ENCODE peak calls at places on chromosomes 3 and 15, in eight cellular contexts. E is heart left ventricle, Q is neural progenitor cell, Z is GM12864, J is fibroblast of the aortic adventitia, L is A549, R is glutamatergic neuron, U is suprapubic skin. Y is an unnamed sample.

GRCh38 chr3:190338717-190339116 is 16.5 kb upstream of the CLDN1 start:
- DNase-seq in L (no peak), Q (no peak), J (peak), R (no peak), U (no peak), Z (no peak), E (no peak), Y (no peak)

GRCh38 chr3:54321515-54321914 is 199.2 kb downstream of the CACNA2D3 start:
- DNase-seq in Q (peak), Z (no peak), E (no peak), L (no peak), U (no peak), J (no peak), R (no peak), Y (no peak)

GRCh38 chr3:34878488-34878887 is 760.8 kb upstream of the ARPP21 start:
- DNase-seq in J (no peak), E (no peak), U (no peak), L (no peak), Q (no peak), Z (no peak), R (no peak), Y (no peak)

GRCh38 chr3:156594229-156594683 is 39.3 kb upstream of the SSR3 start:
- DNase-seq in E (no peak), Z (no peak), U (no peak), L (no peak), Q (no peak), R (no peak), J (peak), Y (no peak)

GRCh38 chr15:52466134-52466701 is 62.5 kb downstream of the MYO5A start:
- DNase-seq in U (no peak), Q (peak), Z (peak), J (no peak), R (no peak), L (no peak), E (peak), Y (no peak)

GRCh38 chr15:68382286-68383007 is 49.5 kb downstream of the ITGA11 start:
- DNase-seq in L (no peak), Q (no peak), R (no peak), U (peak), E (peak), Z (no peak), J (peak), Y (no peak)

GRCh38 chr3:183515968-183516851 is 39.3 kb downstream of the KLHL6 start:
- DNase-seq in R (no peak), Q (no peak), J (no peak), L (no peak), U (no peak), Z (peak), E (no peak), Y (no peak)

GRCh38 chr15:65337436-65338070 is 33.1 kb downstream of the RNU5B-1 start:
- DNase-seq in U (no peak), E (no peak), Z (no peak), J (no peak), Q (no peak), L (no peak), R (peak), Y (no peak)

GRCh38 chr3:197811343-197811742 is 20.3 kb downstream of the LRCH3 start:
- DNase-seq in L (no peak), Z (no peak), J (peak), R (no peak), E (peak), Q (no peak), U (no peak), Y (no peak)

GRCh38 chr3:115627180-115628074 is 4.1 kb downstream of the GAP43 start:
- DNase-seq in U (no peak), Z (no peak), E (no peak), L (no peak), R (no peak), Q (peak), J (no peak), Y (no peak)

GRCh38 chr3:33426630-33427341 is 13.4 kb downstream of the UBP1 start:
- DNase-seq in R (no peak), Q (no peak), U (no peak), J (no peak), E (no peak), L (no peak), Z (no peak), Y (no peak)

GRCh38 chr3:42493126-42493797 is 9.2 kb upstream of the VIPR1 start:
- DNase-seq in J (no peak), E (no peak), Q (no peak), U (peak), L (no peak), R (no peak), Z (no peak), Y (no peak)

GRCh38 chr3:105867690-105868449 is 942 bp downstream of the CBLB start:
- DNase-seq in E (no peak), Q (no peak), J (peak), R (no peak), U (no peak), Z (no peak), L (no peak), Y (no peak)

GRCh38 chr3:186209810-186210752 is 101.2 kb upstream of the ETV5 start:
- DNase-seq in E (peak), L (no peak), R (no peak), Q (peak), U (no peak), Z (no peak), J (peak), Y (peak)

GRCh38 chr15:44312108-44312507 is 23.6 kb downstream of the GOLM2 start:
- DNase-seq in E (no peak), Z (no peak), L (no peak), J (no peak), U (no peak), Q (no peak), R (no peak), Y (no peak)

GRCh38 chr3:45572755-45573154 is 21.8 kb upstream of the LIMD1 start:
- DNase-seq in L (no peak), Q (no peak), R (no peak), Z (no peak), U (no peak), E (peak), J (no peak), Y (no peak)

GRCh38 chr15:89089316-89090230 is 1.3 kb downstream of the ABHD2 start:
- DNase-seq in Z (no peak), R (no peak), U (no peak), J (no peak), E (no peak), Q (no peak), L (no peak), Y (no peak)

GRCh38 chr3:194203482-194204035 is 67.6 kb downstream of the HES1 start:
- DNase-seq in R (no peak), Q (no peak), U (no peak), L (no peak), Z (no peak), E (no peak), J (no peak), Y (no peak)
- TF ChIP-seq CTCF in R (no peak), Q (no peak), U (no peak), L (no peak), Z (no peak), E (no peak), J (no peak), Y (no peak)

GRCh38 chr3:107740992-107741896 is 218.5 kb downstream of the BBX start:
- DNase-seq in R (no peak), Z (no peak), L (no peak), E (no peak), J (peak), U (no peak), Q (no peak), Y (no peak)
- TF ChIP-seq CTCF in R (peak), Z (peak), L (peak), E (peak), J (peak), U (peak), Q (peak), Y (peak)

GRCh38 chr15:80180468-80180867 is 27.7 kb downstream of the FAH start:
- DNase-seq in E (no peak), L (no peak), J (no peak), R (no peak), Q (no peak), U (no peak), Z (no peak), Y (no peak)
- TF ChIP-seq CTCF in E (no peak), L (no peak), J (no peak), R (peak), Q (no peak), U (no peak), Z (no peak), Y (no peak)

GRCh38 chr3:89847955-89848354 is 740.5 kb downstream of the EPHA3 start:
- DNase-seq in Q (no peak), Z (no peak), E (no peak), J (no peak), L (no peak), U (no peak), R (no peak), Y (no peak)

DNA sequence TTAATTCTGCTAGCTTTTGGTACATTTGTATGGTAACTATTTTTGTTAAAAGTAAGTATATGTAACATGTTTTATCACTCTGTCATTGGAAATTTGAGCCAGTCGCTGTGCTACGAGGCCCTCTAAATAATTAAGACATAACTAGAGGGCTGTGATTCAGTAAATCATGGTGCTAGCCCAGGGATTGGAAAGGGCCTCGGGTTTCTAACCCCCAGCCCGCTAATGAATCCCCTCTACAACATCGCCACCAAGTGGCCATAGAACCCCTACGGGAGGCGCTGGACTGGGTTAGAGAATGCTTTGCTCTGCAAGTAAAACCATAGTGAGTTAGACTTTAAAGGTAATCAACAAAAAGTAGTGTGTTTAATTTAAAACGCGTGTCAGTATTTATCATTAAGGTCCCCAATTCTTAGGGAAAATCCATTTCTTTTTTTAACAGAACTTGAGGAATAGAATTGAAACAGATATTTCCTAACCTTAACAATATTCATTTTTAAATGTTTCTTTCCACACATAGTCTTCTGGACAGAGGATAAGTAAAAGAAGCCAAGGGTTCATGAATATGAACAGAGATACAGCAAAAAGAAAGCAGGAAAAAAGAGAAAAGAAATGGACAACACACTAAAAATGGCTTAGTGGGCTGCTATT is 744.7 kb downstream of the EPHA3 start:
- DNase-seq in R (peak), Q (peak), J (peak), L (no peak), E (peak), U (no peak), Z (no peak), Y (peak)
- TF ChIP-seq CTCF in R (peak), Q (peak), J (peak), L (no peak), E (peak), U (no peak), Z (no peak), Y (peak)

GRCh38 chr3:134976948-134977347 is 181.9 kb downstream of the EPHB1 start:
- DNase-seq in L (no peak), E (no peak), R (no peak), Q (no peak), J (no peak), Z (no peak), U (no peak), Y (no peak)
- TF ChIP-seq CTCF in L (no peak), E (no peak), R (no peak), Q (peak), J (no peak), Z (no peak), U (no peak), Y (no peak)

GRCh38 chr15:73464602-73465001 is 21.6 kb downstream of the REC114 start:
- DNase-seq in Q (peak), J (no peak), U (no peak), L (peak), R (no peak), E (no peak), Z (no peak), Y (no peak)
- TF ChIP-seq CTCF in Q (peak), J (peak), U (no peak), L (no peak), R (peak), E (no peak), Z (peak), Y (peak)

GRCh38 chr15:35080226-35080625 is 4.9 kb downstream of the NANOGP8 start:
- DNase-seq in J (no peak), L (no peak), R (no peak), Z (no peak), Q (no peak), E (no peak), U (no peak), Y (no peak)

DNA sequence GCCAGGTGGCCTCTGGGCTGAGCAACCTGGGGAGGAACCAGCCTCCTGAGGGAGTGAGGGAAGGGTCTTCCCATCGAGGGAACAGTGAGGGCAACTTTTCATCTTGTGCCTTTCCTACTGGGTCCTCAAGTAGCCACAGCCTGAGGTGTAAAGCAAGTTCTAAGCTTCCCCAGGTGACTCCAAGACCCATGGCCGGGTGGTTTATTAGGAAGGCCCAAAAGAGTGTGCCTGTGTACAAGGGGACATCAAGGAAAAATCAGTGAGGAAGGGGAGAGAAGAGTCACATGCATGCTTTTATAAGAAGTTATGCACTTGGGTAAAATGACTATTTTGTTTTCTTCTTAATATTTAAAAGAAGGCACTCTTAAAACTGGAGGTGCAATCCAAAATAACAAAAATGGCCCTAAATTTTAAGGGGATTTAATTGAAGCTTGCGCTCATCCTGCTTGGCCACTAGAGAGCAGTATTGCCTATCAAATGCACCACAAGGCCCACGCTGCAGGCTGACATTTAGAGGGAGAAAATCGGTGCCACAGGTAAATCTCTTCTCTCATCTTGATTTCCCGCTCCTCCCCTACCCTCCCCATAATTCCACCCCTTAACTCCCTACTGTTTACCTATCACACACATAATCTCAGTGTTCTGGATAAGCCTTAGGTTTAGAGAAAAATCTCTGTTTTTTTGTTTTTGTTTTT is 6.7 kb downstream of the NANOGP8 start:
- DNase-seq in R (peak), L (peak), U (no peak), E (no peak), Q (peak), J (peak), Z (peak), Y (peak)
- TF ChIP-seq CTCF in R (peak), L (peak), U (peak), E (peak), Q (peak), J (peak), Z (peak), Y (peak)

GRCh38 chr3:57150097-57150496 is 15.1 kb downstream of the IL17RD start:
- DNase-seq in Z (no peak), L (no peak), J (peak), R (no peak), E (no peak), U (no peak), Q (peak), Y (no peak)
- TF ChIP-seq CTCF in Z (no peak), L (no peak), J (no peak), R (no peak), E (no peak), U (no peak), Q (no peak), Y (no peak)